ENCODE peak calls at places on chromosomes 6 and 20, in four cellular contexts. A is HL-60, C is K562, I is GM12878. Y is an unnamed sample.

GRCh38 chr6:21808045-21808470 is 214.5 kb downstream of the SOX4 start:
- DNase-seq in C (no peak), I (no peak), A (no peak), Y (no peak)

GRCh38 chr20:36604952-36605308 is 649 bp upstream of the RAB5IF start:
- DNase-seq in I (peak), A (peak), C (peak), Y (no peak)

GRCh38 chr6:155436981-155437749 is 18.5 kb downstream of the NOX3 start:
- DNase-seq in C (no peak), I (no peak), A (no peak), Y (no peak)

GRCh38 chr6:134342211-134342610 is 24.3 kb upstream of the SGK1 start:
- DNase-seq in I (no peak), A (no peak), C (no peak), Y (no peak)

GRCh38 chr6:115753446-115753845 is 307.2 kb downstream of the FRK start:
- DNase-seq in A (no peak), C (no peak), I (no peak), Y (no peak)

GRCh38 chr6:33428219-33428890 is 8.5 kb downstream of the SYNGAP1 start:
- DNase-seq in C (peak), A (peak), I (no peak), Y (no peak)

GRCh38 chr6:35469711-35470662 is 1.8 kb downstream of the RPL10A start:
- DNase-seq in A (no peak), C (no peak), I (no peak), Y (no peak)

GRCh38 chr20:61359254-61359653 is 107.2 kb downstream of the CDH4 start:
- DNase-seq in C (no peak), I (no peak), A (no peak), Y (no peak)

GRCh38 chr6:11210386-11211138 is 21.9 kb downstream of the NEDD9 start:
- DNase-seq in C (no peak), A (no peak), I (no peak), Y (no peak)

GRCh38 chr6:169707772-169708171 is 5.8 kb downstream of the C6orf120 start:
- DNase-seq in A (no peak), C (peak), I (no peak), Y (no peak)

GRCh38 chr6:40586800-40587201 is 363 bp downstream of the LRFN2 start:
- DNase-seq in C (no peak), I (no peak), A (no peak), Y (no peak)

GRCh38 chr6:31948753-31949413 is 3.0 kb downstream of the CFB start:
- DNase-seq in C (peak), I (no peak), A (no peak), Y (no peak)

GRCh38 chr6:378090-378957 is 13.2 kb upstream of the IRF4 start:
- DNase-seq in C (no peak), I (no peak), A (no peak), Y (no peak)

GRCh38 chr6:161255518-161255917 is 18.3 kb downstream of the AGPAT4 start:
- DNase-seq in I (no peak), C (peak), A (no peak), Y (no peak)

GRCh38 chr6:152635949-152636674 is 1.1 kb downstream of the SYNE1 start:
- DNase-seq in A (no peak), I (no peak), C (no peak), Y (no peak)

GRCh38 chr6:43916091-43916923 is 146.3 kb downstream of the VEGFA start:
- DNase-seq in I (no peak), C (no peak), A (no peak), Y (no peak)

GRCh38 chr20:6053776-6054688 is at the start of gene LRRN4:
- DNase-seq in C (no peak), I (no peak), A (no peak), Y (no peak)

GRCh38 chr6:17389274-17389847 is 4.0 kb upstream of the CAP2 start:
- DNase-seq in C (no peak), A (no peak), I (no peak), Y (no peak)

GRCh38 chr6:19838442-19839236 is 1.5 kb downstream of the ID4 start:
- DNase-seq in C (no peak), I (no peak), A (no peak), Y (peak)

GRCh38 chr6:160356074-160356754 is 8.0 kb downstream of the SLC22A3 start:
- DNase-seq in C (no peak), I (no peak), A (no peak), Y (no peak)

GRCh38 chr6:152748843-152749242 is 1.8 kb upstream of the VIP start:
- DNase-seq in I (no peak), A (no peak), C (no peak), Y (no peak)

GRCh38 chr6:50353603-50354002 is 303.9 kb upstream of the DEFB112 start:
- DNase-seq in I (no peak), C (no peak), A (no peak), Y (no peak)

GRCh38 chr6:119598883-119599282 is 249.3 kb upstream of the MAN1A1 start:
- DNase-seq in C (no peak), I (no peak), A (no peak), Y (no peak)

GRCh38 chr6:170575250-170575649 is 9.2 kb downstream of the PDCD2 start:
- DNase-seq in A (peak), C (peak), I (no peak), Y (no peak)

GRCh38 chr20:31712112-31712553 is 10.5 kb downstream of the BCL2L1 start:
- DNase-seq in I (no peak), C (peak), A (no peak), Y (no peak)

DNA sequence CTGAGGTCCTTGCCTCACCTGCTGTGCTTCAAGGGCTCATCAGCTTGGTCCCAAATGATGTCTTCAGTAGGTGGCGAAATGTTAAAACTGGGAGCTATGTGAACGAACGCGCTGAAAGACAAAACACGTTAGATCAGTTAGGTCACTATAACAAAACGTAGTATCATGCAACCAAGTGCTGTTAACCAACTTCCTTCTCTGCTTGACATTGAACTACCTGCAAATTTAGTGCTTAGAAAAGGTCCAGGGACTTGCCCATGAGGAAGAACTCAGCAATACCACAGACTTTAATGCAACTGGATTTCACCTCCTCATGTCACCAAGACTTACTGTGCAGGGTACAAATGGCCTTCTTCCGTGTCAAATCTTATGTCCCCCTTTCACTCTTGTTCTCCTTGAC is 24.8 kb downstream of the BACH2 start:
- DNase-seq in I (no peak), A (peak), C (no peak), Y (no peak)
- TF ChIP-seq SPI1 in I (no peak), A (no peak), C (no peak), Y (no peak)

GRCh38 chr6:135722679-135723078 is 128.8 kb upstream of the PDE7B start:
- DNase-seq in I (no peak), A (no peak), C (no peak), Y (no peak)

GRCh38 chr6:135722182-135722581 is 129.3 kb upstream of the PDE7B start:
- DNase-seq in I (no peak), C (no peak), A (no peak), Y (no peak)
- TF ChIP-seq SPI1 in I (no peak), C (no peak), A (no peak), Y (no peak)

DNA sequence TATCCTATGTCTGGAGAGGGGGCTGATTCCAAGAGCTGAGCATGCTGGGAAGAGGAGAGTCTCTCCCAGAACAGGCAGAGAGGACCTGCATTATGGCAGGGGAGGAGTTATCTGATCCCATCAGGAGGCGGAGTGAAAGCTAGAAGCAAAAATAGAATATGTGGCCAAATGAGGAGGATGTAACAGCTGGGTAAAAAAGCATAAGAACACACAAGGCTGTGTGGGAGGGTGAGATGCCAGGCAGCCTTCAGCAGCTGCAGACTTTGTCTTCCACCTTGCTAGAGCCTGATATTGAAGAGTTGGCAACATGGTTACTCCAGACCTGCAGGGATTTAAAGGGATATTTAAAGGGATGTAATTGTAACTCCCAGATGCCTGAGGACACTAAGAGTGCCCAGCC is 167.1 kb downstream of the PTPRT start:
- DNase-seq in I (no peak), C (no peak), A (no peak), Y (no peak)
- TF ChIP-seq SPI1 in I (no peak), C (no peak), A (no peak), Y (no peak)

GRCh38 chr6:97177905-97178304 is 105.1 kb downstream of the MMS22L start:
- DNase-seq in C (no peak), I (no peak), A (no peak), Y (no peak)
- TF ChIP-seq SPI1 in C (no peak), I (no peak), A (no peak), Y (no peak)

GRCh38 chr6:131281471-131282270 is 146.4 kb downstream of the AKAP7 start:
- DNase-seq in C (no peak), I (no peak), A (peak), Y (no peak)
- TF ChIP-seq SPI1 in C (no peak), I (no peak), A (no peak), Y (no peak)

DNA sequence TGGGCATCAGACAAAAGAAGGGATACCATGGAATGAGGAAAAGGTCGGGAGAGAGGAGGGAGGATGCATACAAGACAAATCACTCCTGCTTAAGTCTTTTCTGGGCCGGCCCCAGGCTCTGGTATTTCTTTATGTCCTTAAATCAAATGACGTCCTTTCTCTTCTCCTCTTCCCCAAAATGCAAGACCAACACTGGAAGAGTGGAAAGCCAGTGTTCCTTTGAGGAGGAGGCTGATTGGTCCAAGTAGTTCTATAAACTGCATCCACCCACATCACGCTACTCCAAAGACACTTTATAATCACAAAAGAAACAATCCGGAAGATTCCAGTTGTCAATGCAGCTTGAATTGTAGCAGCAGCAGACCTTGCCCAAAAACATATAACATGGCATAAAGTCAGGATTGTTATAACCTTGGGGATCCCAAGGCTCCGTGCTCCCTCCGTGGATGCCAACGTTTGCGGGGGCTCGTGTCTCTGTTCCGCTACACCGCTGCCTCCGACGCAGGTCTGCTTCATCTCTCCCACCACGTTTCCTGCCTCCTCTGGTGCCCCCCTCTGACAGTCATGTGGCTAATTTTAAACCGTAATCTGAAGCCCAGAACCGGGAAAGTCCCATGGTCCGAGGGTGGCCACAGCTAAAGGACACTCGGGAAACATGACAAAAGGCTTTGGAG is 47.1 kb downstream of the MCUR1 start:
- DNase-seq in C (no peak), I (no peak), A (no peak), Y (no peak)
- TF ChIP-seq SPI1 in C (no peak), I (no peak), A (no peak), Y (no peak)

GRCh38 chr6:81749704-81750103 is 2.8 kb downstream of the TENT5A start:
- DNase-seq in I (no peak), C (no peak), A (no peak), Y (no peak)
- TF ChIP-seq SPI1 in I (no peak), C (no peak), A (no peak), Y (no peak)